ENCODE peak calls at places on chromosome 1, in seven cellular contexts. P is bronchial epithelial cell, T is SK-N-SH, D is neural progenitor cell, M is T follicular helper cell, Z is iris pigment epithelial cell, H is neural crest cell. Q is an unnamed sample.

GRCh38 chr1:180698580-180698979 is 66.8 kb downstream of the XPR1 start:
- DNase-seq in Z (no peak), T (no peak), M (no peak), H (no peak), P (no peak), D (no peak), Q (no peak)

GRCh38 chr1:44717653-44718052 is 13.3 kb downstream of the RNU5D-1 start:
- DNase-seq in H (no peak), M (no peak), Z (no peak), T (no peak), D (no peak), P (no peak), Q (no peak)

GRCh38 chr1:164576311-164577271 is 17.6 kb downstream of the PBX1 start:
- DNase-seq in D (peak), M (no peak), Z (peak), H (peak), P (no peak), T (no peak), Q (no peak)

GRCh38 chr1:167223144-167224103 is 2.7 kb downstream of the POU2F1 start:
- DNase-seq in M (no peak), P (no peak), D (no peak), Z (no peak), T (no peak), H (no peak), Q (no peak)

GRCh38 chr1:14946567-14947285 is 206.8 kb upstream of the TMEM51 start:
- DNase-seq in Z (peak), D (no peak), M (no peak), P (peak), T (no peak), H (no peak), Q (no peak)

GRCh38 chr1:64474639-64475038 is 4.7 kb downstream of the CACHD1 start:
- DNase-seq in Z (no peak), P (peak), T (peak), H (no peak), M (no peak), D (no peak), Q (peak)

GRCh38 chr1:218345673-218346390 is 696 bp downstream of the TGFB2 start:
- DNase-seq in Z (peak), P (peak), D (peak), M (no peak), T (peak), H (peak), Q (peak)

GRCh38 chr1:23210351-23210785 is 6.9 kb downstream of the HTR1D start:
- DNase-seq in Z (peak), D (peak), T (no peak), M (no peak), P (peak), H (no peak), Q (peak)

GRCh38 chr1:215636258-215636965 is 69.3 kb downstream of the KCTD3 start:
- DNase-seq in P (peak), T (no peak), H (no peak), D (no peak), Z (peak), M (no peak), Q (peak)

GRCh38 chr1:160261526-160261877 is 847 bp downstream of the DCAF8 start:
- DNase-seq in H (no peak), M (peak), Z (peak), P (peak), T (peak), D (peak), Q (peak)

GRCh38 chr1:93716974-93717373 is 35.3 kb upstream of the BCAR3 start:
- DNase-seq in M (no peak), T (no peak), Z (peak), P (peak), D (no peak), H (no peak), Q (peak)

GRCh38 chr1:223827193-223827663 is 18.5 kb downstream of the TP53BP2 start:
- DNase-seq in Z (peak), P (peak), T (no peak), M (no peak), H (no peak), D (no peak), Q (peak)

GRCh38 chr1:162094271-162094670 is 24.8 kb downstream of the NOS1AP start:
- DNase-seq in Z (peak), H (no peak), T (no peak), P (no peak), M (no peak), D (no peak), Q (no peak)

GRCh38 chr1:205664399-205665108 is 15.8 kb downstream of the SLC45A3 start:
- DNase-seq in P (peak), Z (no peak), H (no peak), D (no peak), M (no peak), T (peak), Q (no peak)

GRCh38 chr1:45846931-45847330 is 43.5 kb downstream of the MAST2 start:
- DNase-seq in D (no peak), M (no peak), P (no peak), T (no peak), Z (peak), H (no peak), Q (no peak)

GRCh38 chr1:54886724-54887664 is at the start of gene DHCR24:
- DNase-seq in Z (peak), D (peak), H (peak), P (peak), M (peak), T (peak), Q (peak)

GRCh38 chr1:59596432-59596831 is 218.3 kb upstream of the HOOK1 start:
- DNase-seq in P (peak), M (no peak), T (no peak), D (no peak), H (no peak), Z (peak), Q (peak)

GRCh38 chr1:74504125-74505065 is 8.0 kb downstream of the LRRC53 start:
- DNase-seq in M (peak), H (peak), D (peak), P (peak), Z (peak), T (peak), Q (no peak)

GRCh38 chr1:38274974-38275373 is 228.4 kb upstream of the POU3F1 start:
- DNase-seq in P (no peak), H (peak), M (no peak), T (no peak), Z (peak), D (peak), Q (no peak)

GRCh38 chr1:43282220-43283195 is 2.9 kb downstream of the C1orf210 start:
- DNase-seq in H (no peak), P (no peak), T (no peak), D (no peak), M (no peak), Z (no peak), Q (no peak)

GRCh38 chr1:88647749-88648415 is 36.2 kb upstream of the PKN2 start:
- DNase-seq in T (no peak), Z (no peak), M (no peak), P (no peak), H (no peak), D (no peak), Q (no peak)

GRCh38 chr1:20565234-20565633 is 12.9 kb downstream of the FAM43B start:
- DNase-seq in T (no peak), H (no peak), Z (no peak), D (no peak), P (no peak), M (no peak), Q (no peak)

GRCh38 chr1:15515026-15515663 is 8.9 kb downstream of the CASP9 start:
- DNase-seq in M (no peak), H (no peak), Z (no peak), P (peak), D (no peak), T (no peak), Q (peak)

GRCh38 chr1:208159542-208160258 is 84.5 kb downstream of the PLXNA2 start:
- DNase-seq in D (no peak), H (no peak), Z (peak), M (no peak), P (no peak), T (peak), Q (no peak)

GRCh38 chr1:175174702-175175102 is 17.9 kb downstream of the KIAA0040 start:
- DNase-seq in T (no peak), P (no peak), M (no peak), Z (no peak), D (no peak), H (no peak), Q (no peak)

GRCh38 chr1:168234846-168235547 is 9.2 kb downstream of the SFT2D2 start:
- DNase-seq in T (peak), D (peak), Z (peak), P (peak), H (no peak), M (peak), Q (peak)

GRCh38 chr1:168654198-168654910 is 74.7 kb downstream of the DPT start:
- DNase-seq in D (no peak), T (no peak), P (peak), M (no peak), Z (no peak), H (no peak), Q (peak)

GRCh38 chr1:247440001-247440620 is 17.8 kb downstream of the OR2B11 start:
- DNase-seq in H (no peak), P (no peak), T (no peak), D (no peak), M (no peak), Z (no peak), Q (no peak)

GRCh38 chr1:43521078-43521477 is 9.6 kb upstream of the PTPRF start:
- DNase-seq in H (no peak), M (no peak), T (no peak), Z (no peak), D (no peak), P (no peak), Q (no peak)

Q was measured in foreskin keratinocyte.